ENCODE peak calls at places on chromosomes 2 and 18, in eight cellular contexts. V, D, N, B, J, T, I and Y are unnamed samples.

GRCh38 chr2:197915548-197916265 is 111.3 kb downstream of the PLCL1 start:
- DNase-seq in I (peak; percentile 23), J (no peak), V (peak; percentile 34), N (peak; percentile 75), D (no peak), B (no peak), T (peak; percentile 52), Y (peak; percentile 62)

GRCh38 chr2:201203916-201204654 is 21.1 kb downstream of the CASP10 start:
- DNase-seq in V (no peak), B (no peak), D (no peak), N (peak; percentile 82), I (peak; percentile 49), T (peak; percentile 42), J (no peak), Y (no peak)

GRCh38 chr2:113720167-113720566 is 36.3 kb downstream of the SLC35F5 start:
- DNase-seq in V (no peak), D (peak; percentile 11), N (peak; percentile 39), T (no peak), B (no peak), J (no peak), I (no peak), Y (peak; percentile 13)

GRCh38 chr2:96534701-96535181 is 1.8 kb upstream of the ARID5A start:
- DNase-seq in V (no peak), T (no peak), I (no peak), J (no peak), D (no peak), N (no peak), B (peak; percentile 88), Y (peak; percentile 84)

GRCh38 chr2:186347472-186347871 is 138.6 kb upstream of the ZC3H15 start:
- DNase-seq in B (no peak), N (peak; percentile 33), V (peak; percentile 16), J (no peak), I (no peak), T (peak; percentile 31), D (no peak), Y (peak; percentile 39)

GRCh38 chr2:216555274-216555673 is 56.6 kb downstream of the RPL37A start:
- DNase-seq in J (peak; percentile 70), I (peak; percentile 34), V (no peak), T (peak; percentile 33), B (peak; percentile 85), D (no peak), N (no peak), Y (peak; percentile 92)

GRCh38 chr2:186959486-186959885 is 110.5 kb upstream of the ZSWIM2 start:
- DNase-seq in B (no peak), D (no peak), T (no peak), I (no peak), V (no peak), J (no peak), N (no peak), Y (no peak)

GRCh38 chr18:59021500-59021899 is 118.2 kb upstream of the SEC11C start:
- DNase-seq in J (no peak), I (no peak), B (no peak), T (no peak), D (no peak), V (no peak), N (no peak), Y (no peak)

GRCh38 chr2:235592430-235592829 is 98.6 kb downstream of the AGAP1 start:
- DNase-seq in B (no peak), N (no peak), J (no peak), D (no peak), T (peak; percentile 44), V (no peak), I (no peak), Y (peak; percentile 18)

GRCh38 chr18:7084766-7085080 is 32.9 kb downstream of the LAMA1 start:
- DNase-seq in T (peak; percentile 88), B (no peak), I (peak; percentile 62), V (peak; percentile 49), J (no peak), D (no peak), N (peak; percentile 91), Y (peak; percentile 27)

GRCh38 chr2:29628078-29628765 is 293.2 kb downstream of the ALK start:
- DNase-seq in I (no peak), N (no peak), V (no peak), D (no peak), T (peak; percentile 33), B (no peak), J (no peak), Y (no peak)

GRCh38 chr2:203175371-203175770 is 63.4 kb upstream of the CYP20A1 start:
- DNase-seq in I (no peak), J (no peak), B (no peak), T (no peak), V (no peak), D (no peak), N (peak; percentile 11), Y (no peak)

GRCh38 chr18:31876707-31877106 is 66.2 kb downstream of the TRAPPC8 start:
- DNase-seq in J (no peak), D (no peak), V (peak; percentile 40), B (no peak), T (peak; percentile 7), N (no peak), I (no peak), Y (no peak)

GRCh38 chr18:10422731-10423130 is 31.7 kb upstream of the APCDD1 start:
- DNase-seq in B (no peak), I (no peak), J (no peak), D (no peak), T (no peak), N (no peak), V (no peak), Y (no peak)

GRCh38 chr18:2787225-2787624 is 59.6 kb upstream of the EMILIN2 start:
- DNase-seq in J (no peak), B (no peak), I (no peak), N (no peak), T (no peak), V (no peak), D (no peak), Y (no peak)

GRCh38 chr2:208189782-208190181 is at the start of gene C2orf80:
- DNase-seq in D (no peak), V (no peak), J (no peak), N (no peak), I (no peak), B (no peak), T (no peak), Y (no peak)

GRCh38 chr2:223488814-223489213 is 113.3 kb downstream of the SCG2 start:
- DNase-seq in B (no peak), I (peak; percentile 84), N (peak; percentile 62), J (no peak), D (no peak), V (peak; percentile 69), T (peak; percentile 45), Y (no peak)

GRCh38 chr2:43152186-43152585 is 74.2 kb downstream of the ZFP36L2 start:
- DNase-seq in I (no peak), V (no peak), T (no peak), N (no peak), B (no peak), D (no peak), J (no peak), Y (no peak)

GRCh38 chr2:239188536-239188935 is 212.3 kb downstream of the HDAC4 start:
- DNase-seq in D (no peak), N (no peak), J (peak; percentile 7), V (no peak), B (no peak), T (no peak), I (no peak), Y (no peak)

GRCh38 chr2:133991606-133992168 is 262.2 kb upstream of the MGAT5 start:
- DNase-seq in I (no peak), J (no peak), V (no peak), B (no peak), D (no peak), T (no peak), N (no peak), Y (no peak)

GRCh38 chr2:17752892-17753802 is 463 bp downstream of the SMC6 start:
- DNase-seq in B (peak; percentile 23), J (peak; percentile 43), V (no peak), I (no peak), D (peak; percentile 85), T (peak; percentile 54), N (peak; percentile 36), Y (peak; percentile 38)

GRCh38 chr2:112032615-112033457 is 22.2 kb upstream of the TMEM87B start:
- DNase-seq in I (peak; percentile 43), N (peak; percentile 85), T (peak; percentile 79), J (peak; percentile 33), V (peak; percentile 73), B (peak; percentile 75), D (no peak), Y (peak; percentile 95)

GRCh38 chr2:70709746-70710145 is 58.3 kb downstream of the ADD2 start:
- DNase-seq in T (no peak), N (no peak), D (no peak), J (no peak), B (no peak), I (no peak), V (no peak), Y (no peak)

GRCh38 chr2:84631047-84631446 is 114.7 kb downstream of the DNAH6 start:
- DNase-seq in N (peak; percentile 75), V (peak; percentile 34), I (peak; percentile 54), T (peak; percentile 48), D (peak; percentile 9), J (no peak), B (no peak), Y (peak; percentile 47)

GRCh38 chr2:30237346-30238142 is 6.2 kb downstream of the LBH start:
- DNase-seq in I (no peak), J (no peak), V (no peak), T (no peak), D (no peak), N (no peak), B (no peak), Y (no peak)

GRCh38 chr2:33347856-33348255 is 128.6 kb upstream of the RASGRP3 start:
- DNase-seq in I (no peak), N (no peak), B (no peak), V (no peak), J (no peak), D (no peak), T (no peak), Y (no peak)
- TF ChIP-seq CTCF in I (no peak), N (no peak), B (no peak), V (no peak), J (no peak), D (no peak), T (no peak), Y (no peak)

GRCh38 chr2:169767243-169767888 is 31.3 kb upstream of the SSB start:
- DNase-seq in I (peak; percentile 44), T (peak; percentile 54), J (peak; percentile 37), D (peak; percentile 56), B (peak; percentile 69), V (peak; percentile 62), N (peak; percentile 85), Y (peak; percentile 70)
- TF ChIP-seq CTCF in I (peak; percentile 90), T (peak; percentile 77), J (peak; percentile 75), D (peak; percentile 90), B (peak; percentile 77), V (peak; percentile 75), N (peak; percentile 80), Y (peak; percentile 44)

GRCh38 chr2:233235977-233236376 is 15.5 kb upstream of the ATG16L1 start:
- DNase-seq in N (no peak), I (no peak), J (no peak), V (no peak), T (no peak), D (no peak), B (no peak), Y (no peak)
- TF ChIP-seq CTCF in N (no peak), I (no peak), J (no peak), V (no peak), T (no peak), D (no peak), B (no peak), Y (no peak)

DNA sequence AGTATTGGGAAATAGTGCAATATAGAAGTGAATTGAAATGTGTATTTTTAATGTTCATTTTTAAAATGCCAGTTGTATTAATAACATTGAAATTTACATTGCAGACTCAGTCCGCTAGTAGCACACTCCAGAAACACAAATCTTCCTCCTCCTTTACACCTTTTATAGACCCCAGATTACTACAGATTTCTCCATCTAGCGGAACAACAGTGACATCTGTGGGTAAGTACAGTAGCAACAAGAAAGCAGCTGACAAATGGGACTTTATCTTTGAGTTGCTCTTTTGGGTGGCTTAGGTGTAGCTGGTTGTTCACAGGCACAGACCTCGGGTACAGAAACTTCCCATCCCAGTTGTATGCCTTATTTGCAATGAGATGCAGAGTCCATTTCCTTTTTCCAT is 118.2 kb upstream of the IL1R2 start:
- DNase-seq in V (no peak), N (peak; percentile 38), J (no peak), I (peak; percentile 14), T (no peak), B (no peak), D (peak; percentile 29), Y (no peak)
- TF ChIP-seq CTCF in V (peak; percentile 23), N (peak; percentile 44), J (no peak), I (peak; percentile 46), T (peak; percentile 25), B (no peak), D (peak; percentile 74), Y (no peak)